ENCODE peak calls at places on chromosomes 1 and 21, in five cellular contexts. A is neural crest cell, T is retinal pigment epithelial cell, U is Caco-2, H is uterus. N is an unnamed sample.

GRCh38 chr1:156815307-156815826 is 1.3 kb downstream of the SH2D2A start:
- DNase-seq in A (no peak), T (no peak), U (no peak), H (peak), N (no peak)

GRCh38 chr1:100347009-100347966 is 5.0 kb upstream of the CDC14A start:
- DNase-seq in A (no peak), T (no peak), U (no peak), H (no peak), N (no peak)

GRCh38 chr1:32539584-32540571 is 651 bp downstream of the ZBTB8A start:
- DNase-seq in A (peak), T (no peak), U (no peak), H (peak), N (no peak)

GRCh38 chr1:41712687-41713086 is 206.0 kb downstream of the HIVEP3 start:
- DNase-seq in A (no peak), T (no peak), U (no peak), H (no peak), N (no peak)

GRCh38 chr1:153805042-153805745 is 30.0 kb downstream of the SLC27A3 start:
- DNase-seq in A (no peak), T (no peak), U (no peak), H (no peak), N (peak)

GRCh38 chr21:19844334-19844733 is 1153.9 kb upstream of the NCAM2 start:
- DNase-seq in A (no peak), T (no peak), U (no peak), H (no peak), N (no peak)

GRCh38 chr1:10438677-10439163 is 8.5 kb downstream of the CENPS start:
- DNase-seq in A (no peak), T (no peak), U (no peak), H (no peak), N (no peak)

GRCh38 chr1:64171797-64172281 is 31.6 kb upstream of the UBE2U start:
- DNase-seq in A (no peak), T (no peak), U (no peak), H (no peak), N (no peak)

GRCh38 chr1:155126494-155127104 is 1.1 kb upstream of the EFNA1 start:
- DNase-seq in A (peak), T (no peak), U (peak), H (peak), N (no peak)

GRCh38 chr1:21294266-21295058 is 4.2 kb upstream of the ECE1 start:
- DNase-seq in A (no peak), T (no peak), U (no peak), H (no peak), N (no peak)

GRCh38 chr1:41377397-41377796 is 16.2 kb downstream of the FOXO6 start:
- DNase-seq in A (no peak), T (no peak), U (no peak), H (no peak), N (no peak)

GRCh38 chr1:231828182-231828920 is 201.8 kb downstream of the DISC1 start:
- DNase-seq in A (no peak), T (peak), U (no peak), H (no peak), N (no peak)

GRCh38 chr21:33230518-33231324 is 983 bp downstream of the IFNAR2 start:
- DNase-seq in A (peak), T (no peak), U (peak), H (peak), N (no peak)

GRCh38 chr1:71093938-71094337 is 13.1 kb upstream of the ZRANB2 start:
- DNase-seq in A (no peak), T (no peak), U (no peak), H (no peak), N (no peak)

GRCh38 chr1:226355679-226356583 is 47.0 kb upstream of the LIN9 start:
- DNase-seq in A (no peak), T (no peak), U (no peak), H (no peak), N (no peak)

GRCh38 chr1:14725641-14726213 is 127.2 kb downstream of the KAZN start:
- DNase-seq in A (no peak), T (no peak), U (no peak), H (no peak), N (no peak)

GRCh38 chr1:96634863-96635262 is 86.7 kb upstream of the PTBP2 start:
- DNase-seq in A (no peak), T (no peak), U (no peak), H (no peak), N (no peak)

GRCh38 chr1:171841050-171841910 is at the start of gene DNM3:
- DNase-seq in A (peak), T (no peak), U (peak), H (peak), N (no peak)

GRCh38 chr1:44485229-44485932 is 80.3 kb downstream of the RNF220 start:
- DNase-seq in A (no peak), T (no peak), U (no peak), H (peak), N (no peak)

GRCh38 chr1:113930499-113931161 is 1.5 kb downstream of the HIPK1 start:
- DNase-seq in A (no peak), T (no peak), U (no peak), H (no peak), N (no peak)

GRCh38 chr1:94068831-94069648 is 51.9 kb downstream of the ABCA4 start:
- DNase-seq in A (no peak), T (no peak), U (peak), H (no peak), N (no peak)

GRCh38 chr1:31027693-31028526 is 37.6 kb downstream of the PUM1 start:
- DNase-seq in A (no peak), T (no peak), U (no peak), H (no peak), N (no peak)

GRCh38 chr21:45283611-45284455 is 3.9 kb downstream of the POFUT2 start:
- DNase-seq in A (no peak), T (no peak), U (no peak), H (no peak), N (no peak)

GRCh38 chr1:61978866-61979265 is 215.8 kb upstream of the L1TD1 start:
- DNase-seq in A (no peak), T (no peak), U (no peak), H (no peak), N (no peak)

GRCh38 chr1:214349781-214350180 is 68.8 kb downstream of the SMYD2 start:
- DNase-seq in A (no peak), T (peak), U (peak), H (no peak), N (no peak)

GRCh38 chr1:33094971-33095604 is 14.1 kb downstream of the AZIN2 start:
- DNase-seq in A (peak), T (no peak), U (no peak), H (peak), N (no peak)

GRCh38 chr1:17347769-17348592 is 24.0 kb upstream of the PADI6 start:
- DNase-seq in A (no peak), T (no peak), U (no peak), H (no peak), N (no peak)

GRCh38 chr1:164369698-164370365 is 189.2 kb upstream of the PBX1 start:
- DNase-seq in A (no peak), T (no peak), U (no peak), H (peak), N (no peak)

GRCh38 chr1:93614550-93615200 is 67.0 kb downstream of the BCAR3 start:
- DNase-seq in A (no peak), T (no peak), U (no peak), H (no peak), N (no peak)

GRCh38 chr1:224592636-224593579 is 23.2 kb upstream of the CNIH3 start:
- DNase-seq in A (no peak), T (peak), U (no peak), H (no peak), N (no peak)

GRCh38 chr1:193661385-193661784 is 475.0 kb upstream of the B3GALT2 start:
- DNase-seq in A (no peak), T (peak), U (no peak), H (no peak), N (no peak)

GRCh38 chr1:9615316-9616063 is 26.8 kb downstream of the TMEM201 start:
- DNase-seq in A (peak), T (peak), U (peak), H (peak), N (no peak)

GRCh38 chr1:62689524-62689923 is 1.3 kb upstream of the DOCK7 start:
- DNase-seq in A (no peak), T (no peak), U (no peak), H (no peak), N (no peak)

GRCh38 chr21:46098303-46099141 is 610 bp downstream of the COL6A2 start:
- DNase-seq in A (no peak), T (no peak), U (peak), H (peak), N (no peak)

GRCh38 chr21:46171996-46172862 is 12.0 kb downstream of the SPATC1L start:
- DNase-seq in A (no peak), T (no peak), U (no peak), H (no peak), N (no peak)

GRCh38 chr1:202164271-202165037 is 4.1 kb upstream of the PTPN7 start:
- DNase-seq in A (no peak), T (no peak), U (no peak), H (no peak), N (no peak)

GRCh38 chr1:120133228-120133927 is 42.9 kb downstream of the SEC22B start:
- DNase-seq in A (no peak), T (no peak), U (no peak), H (no peak), N (no peak)

GRCh38 chr1:25556791-25557476 is 13.5 kb downstream of the LDLRAP1 start:
- DNase-seq in A (no peak), T (peak), U (no peak), H (no peak), N (no peak)

GRCh38 chr1:203331224-203331623 is 19.7 kb downstream of the FMOD start:
- DNase-seq in A (no peak), T (no peak), U (no peak), H (no peak), N (no peak)

DNA sequence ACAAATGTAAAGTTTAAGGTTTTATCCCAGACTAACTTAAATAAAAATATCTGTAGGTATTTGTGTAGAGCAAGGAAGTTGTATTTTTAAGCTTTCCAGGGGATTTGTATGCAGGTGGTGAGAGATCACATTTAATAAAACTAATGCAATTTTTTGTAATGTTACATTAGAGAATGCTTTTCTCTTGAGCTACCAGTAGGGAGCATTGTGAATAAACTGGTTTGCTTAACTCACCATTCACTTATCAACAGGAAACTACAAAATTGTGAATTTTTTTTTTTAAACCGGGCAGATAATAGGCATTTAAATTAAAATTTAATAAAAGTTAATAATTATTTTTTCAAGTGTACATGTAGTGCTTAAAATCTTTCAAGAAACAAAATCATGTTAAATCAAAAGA is 78.6 kb downstream of the IVNS1ABP start:
- DNase-seq in A (no peak), T (no peak), U (no peak), H (no peak), N (no peak)
- TF ChIP-seq CTCF in A (peak), T (peak), U (peak), H (no peak), N (peak)

DNA sequence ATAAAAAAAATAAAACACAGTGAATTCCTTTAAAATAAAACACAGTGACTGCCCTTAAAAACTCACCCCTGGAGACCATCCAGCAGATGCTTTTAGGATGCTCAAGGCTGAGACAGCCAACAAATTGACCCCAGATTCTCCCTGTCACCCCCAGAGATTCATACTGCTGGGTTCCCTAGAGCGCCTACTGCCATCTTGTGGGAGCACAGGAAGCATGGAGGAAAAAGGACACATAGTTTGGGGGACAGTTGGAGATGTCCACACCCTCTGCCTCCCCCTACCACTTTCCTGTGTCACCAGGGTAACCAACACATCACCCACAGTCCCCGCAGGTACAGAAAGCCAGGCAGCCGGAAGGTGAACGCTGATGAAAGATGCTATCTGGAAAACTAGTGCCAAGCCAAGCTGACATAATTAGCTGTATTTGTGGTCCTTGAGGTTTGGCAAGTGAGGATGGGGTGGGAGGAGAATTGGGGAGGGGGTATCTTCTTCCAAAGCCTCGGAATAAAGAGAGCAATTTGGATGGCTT is 30.8 kb downstream of the KLHDC7A start:
- DNase-seq in A (no peak), T (no peak), U (no peak), H (no peak), N (no peak)
- TF ChIP-seq CTCF in A (no peak), T (no peak), U (no peak), H (no peak), N (no peak)

GRCh38 chr1:200907611-200908097 is 13.0 kb downstream of the INAVA start:
- DNase-seq in A (no peak), T (no peak), U (no peak), H (no peak), N (no peak)
- TF ChIP-seq CTCF in A (no peak), T (no peak), U (no peak), H (no peak), N (peak)

GRCh38 chr1:86151427-86151826 is 5.1 kb downstream of the COL24A1 start:
- DNase-seq in A (no peak), T (no peak), U (no peak), H (no peak), N (no peak)
- TF ChIP-seq CTCF in A (no peak), T (no peak), U (no peak), H (no peak), N (no peak)

N was measured in esophagus squamous epithelium.